ENCODE peak calls at places on chromosomes 4 and X, in six cellular contexts. E, N, J, S, O and X are unnamed samples.

GRCh38 chr4:137651128-137651527 is 118.8 kb upstream of the PCDH18 start:
- DNase-seq in E (no peak), N (no peak), J (no peak), S (no peak), O (no peak), X (no peak)

GRCh38 chr4:124899997-124900396 is 187.5 kb upstream of the ANKRD50 start:
- DNase-seq in E (no peak), N (no peak), J (peak; percentile 6), S (no peak), O (no peak), X (no peak)

GRCh38 chrX:110665636-110666035 is 130.0 kb downstream of the CHRDL1 start:
- DNase-seq in E (no peak), N (no peak), J (peak; percentile 20), S (peak; percentile 63), O (no peak), X (no peak)

GRCh38 chrX:41580423-41581064 is 108.2 kb upstream of the GPR34 start:
- DNase-seq in E (no peak), N (no peak), J (no peak), S (no peak), O (no peak), X (no peak)

GRCh38 chr4:159075531-159075932 is 27.3 kb upstream of the RAPGEF2 start:
- DNase-seq in E (no peak), N (no peak), J (no peak), S (no peak), O (no peak), X (no peak)

GRCh38 chrX:132001127-132001526 is 22.0 kb upstream of the STK26 start:
- DNase-seq in E (no peak), N (no peak), J (no peak), S (no peak), O (no peak), X (no peak)

GRCh38 chrX:12681047-12681446 is 110.2 kb upstream of the PRPS2 start:
- DNase-seq in E (no peak), N (no peak), J (no peak), S (no peak), O (no peak), X (no peak)

GRCh38 chr4:67104145-67104544 is 441.2 kb downstream of the CENPC start:
- DNase-seq in E (no peak), N (no peak), J (no peak), S (no peak), O (no peak), X (no peak)

GRCh38 chr4:145791988-145792387 is 112.0 kb downstream of the C4orf51 start:
- DNase-seq in E (no peak), N (no peak), J (no peak), S (no peak), O (no peak), X (no peak)

GRCh38 chr4:113784497-113785254 is 23.1 kb upstream of the CAMK2D start:
- DNase-seq in E (peak; percentile 91), N (no peak), J (no peak), S (no peak), O (no peak), X (no peak)

GRCh38 chr4:138090145-138090917 is 151.8 kb downstream of the SLC7A11 start:
- DNase-seq in E (peak; percentile 72), N (peak; percentile 62), J (peak; percentile 78), S (peak; percentile 63), O (no peak), X (no peak)

GRCh38 chr4:139907001-139907809 is 241.6 kb downstream of the MGST2 start:
- DNase-seq in E (no peak), N (no peak), J (no peak), S (no peak), O (no peak), X (no peak)

GRCh38 chrX:129612396-129612795 is 42.4 kb downstream of the APLN start:
- DNase-seq in E (no peak), N (no peak), J (no peak), S (no peak), O (no peak), X (no peak)

GRCh38 chr4:112973897-112974296 is 75.6 kb upstream of the ANK2 start:
- DNase-seq in E (no peak), N (no peak), J (peak; percentile 39), S (no peak), O (no peak), X (no peak)

GRCh38 chr4:81069706-81070331 is 39.3 kb downstream of the BMP3 start:
- DNase-seq in E (peak; percentile 86), N (peak; percentile 87), J (peak; percentile 23), S (peak; percentile 77), O (no peak), X (peak; percentile 9)

GRCh38 chr4:8581094-8581861 is 1.1 kb downstream of the GPR78 start:
- DNase-seq in E (no peak), N (no peak), J (no peak), S (no peak), O (peak; percentile 53), X (no peak)

GRCh38 chr4:15150636-15151432 is 148.6 kb downstream of the CPEB2 start:
- DNase-seq in E (no peak), N (no peak), J (no peak), S (no peak), O (no peak), X (no peak)

GRCh38 chr4:168601899-168602298 is 105.0 kb downstream of the PALLD start:
- DNase-seq in E (no peak), N (no peak), J (no peak), S (no peak), O (no peak), X (no peak)

GRCh38 chr4:6245246-6246169 is 24.1 kb upstream of the WFS1 start:
- DNase-seq in E (no peak), N (no peak), J (peak; percentile 79), S (no peak), O (no peak), X (no peak)

GRCh38 chr4:14348506-14348905 is 653.8 kb upstream of the CPEB2 start:
- DNase-seq in E (no peak), N (no peak), J (no peak), S (no peak), O (no peak), X (no peak)

GRCh38 chr4:118120120-118120760 is 86.0 kb downstream of the NDST3 start:
- DNase-seq in E (no peak), N (no peak), J (no peak), S (no peak), O (no peak), X (no peak)

GRCh38 chr4:55183926-55184599 is 58.7 kb upstream of the KDR start:
- DNase-seq in E (peak; percentile 81), N (no peak), J (no peak), S (no peak), O (no peak), X (no peak)

GRCh38 chr4:156571146-156571545 is 400.5 kb downstream of the PDGFC start:
- DNase-seq in E (no peak), N (no peak), J (no peak), S (no peak), O (peak; percentile 74), X (no peak)

GRCh38 chr4:33975996-33976395 is 2268.3 kb downstream of the ARAP2 start:
- DNase-seq in E (no peak), N (no peak), J (no peak), S (no peak), O (no peak), X (no peak)

GRCh38 chr4:89575840-89576239 is 261.1 kb downstream of the SNCA start:
- DNase-seq in E (no peak), N (no peak), J (no peak), S (no peak), O (no peak), X (no peak)

GRCh38 chr4:52157641-52158316 is 106.7 kb downstream of the SPATA18 start:
- DNase-seq in E (no peak), N (no peak), J (no peak), S (no peak), O (no peak), X (no peak)

GRCh38 chr4:22672944-22673343 is 19.8 kb upstream of the GBA3 start:
- DNase-seq in E (no peak), N (no peak), J (no peak), S (no peak), O (no peak), X (no peak)

GRCh38 chrX:100090931-100091330 is 319.1 kb downstream of the PCDH19 start:
- DNase-seq in E (no peak), N (no peak), J (no peak), S (no peak), O (no peak), X (no peak)

GRCh38 chrX:7110821-7111276 is 36.7 kb upstream of the STS start:
- DNase-seq in E (no peak), N (no peak), J (no peak), S (no peak), O (no peak), X (no peak)

GRCh38 chr4:3834186-3834920 is 68.2 kb downstream of the ADRA2C start:
- DNase-seq in E (no peak), N (no peak), J (no peak), S (no peak), O (no peak), X (no peak)
- H3K27ac ChIP-seq in E (no peak overlapping the region), N (no peak overlapping the region), J (no peak overlapping the region), S (no peak overlapping the region), O (no peak overlapping the region), X (no peak overlapping the region)

GRCh38 chr4:101155859-101156430 is 191.4 kb downstream of the PPP3CA start:
- DNase-seq in E (no peak), N (no peak), J (no peak), S (no peak), O (no peak), X (no peak)
- H3K27ac ChIP-seq in E (no peak overlapping the region), N (no peak overlapping the region), J (peak overlapping the region; percentile 75), S (no peak overlapping the region), O (no peak overlapping the region), X (no peak overlapping the region)

DNA sequence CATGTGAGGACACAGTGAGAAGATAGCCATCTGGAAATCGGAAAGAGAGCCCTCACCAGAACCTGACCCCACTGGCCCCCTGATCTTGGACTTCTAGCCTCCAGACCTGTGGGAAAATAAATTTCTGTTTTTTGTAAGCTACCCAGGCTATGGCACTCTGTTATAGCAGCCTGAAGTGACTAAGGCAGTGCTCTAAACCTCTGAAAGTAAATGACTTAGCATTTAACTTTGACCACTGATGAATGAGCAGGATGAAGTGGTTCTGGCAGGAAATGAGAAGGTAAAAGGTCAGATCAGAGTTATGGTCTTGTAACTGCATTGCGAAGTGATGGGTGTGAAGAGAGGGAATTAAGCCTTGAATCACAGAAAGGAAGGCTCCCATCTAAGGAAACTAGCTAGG is 17.0 kb downstream of the GPAT3 start:
- DNase-seq in E (no peak), N (peak; percentile 52), J (no peak), S (no peak), O (no peak), X (no peak)
- H3K27ac ChIP-seq in E (peak overlapping the region; percentile 69), N (no peak overlapping the region), J (no peak overlapping the region), S (peak overlapping the region; percentile 72), O (no peak overlapping the region), X (no peak overlapping the region)

DNA sequence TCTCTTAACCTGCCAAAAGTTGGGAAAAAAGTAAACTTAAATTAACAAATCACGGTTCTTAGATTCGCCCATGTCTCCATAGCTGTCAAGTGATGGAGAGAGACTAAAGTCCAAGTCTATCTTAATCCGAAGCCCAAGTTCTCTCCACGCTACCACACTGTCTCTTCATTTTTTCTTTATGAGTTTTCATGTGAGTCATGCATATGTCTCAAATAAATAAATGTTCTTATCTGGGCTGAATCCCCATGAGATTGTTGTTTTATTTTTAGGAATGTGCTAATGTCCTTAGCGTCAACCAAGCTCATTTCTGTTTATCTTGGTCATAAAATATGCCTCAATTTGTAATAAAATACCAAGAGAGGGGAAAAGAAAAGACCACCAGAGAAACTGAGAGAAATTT is 169.3 kb downstream of the RCHY1 start:
- DNase-seq in E (peak; percentile 64), N (no peak), J (no peak), S (no peak), O (no peak), X (no peak)
- H3K27ac ChIP-seq in E (no peak overlapping the region), N (no peak overlapping the region), J (peak overlapping the region; percentile 45), S (no peak overlapping the region), O (peak overlapping the region; percentile 54), X (no peak overlapping the region)